ENCODE peak calls at places on chromosomes 12 and 14, in nine cellular contexts. I is mammary epithelial cell, Q is MM.1S, P is left ventricle myocardium inferior, G is cardiac fibroblast, N is HL-60, S is aorta, D is fibroblast of lung, U is adipocyte. L is an unnamed sample.

GRCh38 chr14:36223558-36223957 is 47.0 kb upstream of the PTCSC3 start:
- DNase-seq in I (no peak), Q (no peak), P (no peak), G (no peak), N (no peak), S (no peak), D (no peak), U (no peak), L (no peak)

GRCh38 chr12:119609358-119609757 is 15.8 kb downstream of the TMEM233 start:
- DNase-seq in I (no peak), Q (no peak), P (no peak), G (no peak), N (no peak), S (no peak), D (no peak), U (no peak), L (no peak)

GRCh38 chr14:68549057-68549421 is 243.8 kb downstream of the ZFP36L1 start:
- DNase-seq in I (peak; percentile 82), Q (no peak), P (no peak), G (peak; percentile 95), N (no peak), S (no peak), D (peak; percentile 83), U (peak; percentile 79), L (no peak)

GRCh38 chr14:68518910-68519686 is 273.8 kb downstream of the ZFP36L1 start:
- DNase-seq in I (peak; percentile 59), Q (no peak), P (peak; percentile 41), G (peak; percentile 38), N (no peak), S (no peak), D (peak; percentile 69), U (peak; percentile 37), L (no peak)

GRCh38 chr14:99910337-99911268 is 117.4 kb downstream of the EML1 start:
- DNase-seq in I (peak; percentile 73), Q (no peak), P (no peak), G (peak; percentile 90), N (no peak), S (no peak), D (peak; percentile 74), U (peak; percentile 88), L (no peak)

GRCh38 chr12:2937500-2937899 is 21.7 kb upstream of the TEAD4 start:
- DNase-seq in I (no peak), Q (no peak), P (no peak), G (no peak), N (no peak), S (no peak), D (no peak), U (no peak), L (no peak)

GRCh38 chr14:101256266-101256665 is 305.0 kb upstream of the DIO3 start:
- DNase-seq in I (no peak), Q (no peak), P (no peak), G (no peak), N (no peak), S (no peak), D (no peak), U (no peak), L (no peak)

GRCh38 chr12:52156310-52156709 is 35.5 kb downstream of the KRT80 start:
- DNase-seq in I (peak; percentile 47), Q (no peak), P (no peak), G (peak; percentile 41), N (no peak), S (no peak), D (no peak), U (no peak), L (no peak)

GRCh38 chr12:11653215-11653753 is 3.8 kb downstream of the ETV6 start:
- DNase-seq in I (peak; percentile 23), Q (no peak), P (no peak), G (peak; percentile 21), N (peak; percentile 85), S (no peak), D (peak; percentile 23), U (peak; percentile 17), L (peak; percentile 27)
- H3K4me3 ChIP-seq in I (peak overlapping the region; percentile 99), Q (no peak overlapping the region), P (peak overlapping the region; percentile 86), G (peak overlapping the region; percentile 87), N (peak overlapping the region; percentile 58), S (peak overlapping the region; percentile 100), D (peak overlapping the region; percentile 87), U (peak overlapping the region; percentile 83), L (no peak overlapping the region)

GRCh38 chr12:89882757-89883156 is 174.1 kb upstream of the ATP2B1 start:
- DNase-seq in I (no peak), Q (no peak), P (no peak), G (no peak), N (no peak), S (no peak), D (no peak), U (no peak), L (no peak)

GRCh38 chr12:89884365-89884915 is 175.8 kb upstream of the ATP2B1 start:
- DNase-seq in I (no peak), Q (no peak), P (no peak), G (no peak), N (no peak), S (no peak), D (no peak), U (peak; percentile 62), L (no peak)

GRCh38 chr12:89882051-89882450 is 173.4 kb upstream of the ATP2B1 start:
- DNase-seq in I (no peak), Q (no peak), P (no peak), G (peak; percentile 27), N (peak; percentile 9), S (no peak), D (peak; percentile 36), U (peak; percentile 65), L (no peak)

GRCh38 chr12:89884917-89885316 is 176.3 kb upstream of the ATP2B1 start:
- DNase-seq in I (no peak), Q (no peak), P (no peak), G (no peak), N (no peak), S (no peak), D (no peak), U (no peak), L (no peak)

DNA sequence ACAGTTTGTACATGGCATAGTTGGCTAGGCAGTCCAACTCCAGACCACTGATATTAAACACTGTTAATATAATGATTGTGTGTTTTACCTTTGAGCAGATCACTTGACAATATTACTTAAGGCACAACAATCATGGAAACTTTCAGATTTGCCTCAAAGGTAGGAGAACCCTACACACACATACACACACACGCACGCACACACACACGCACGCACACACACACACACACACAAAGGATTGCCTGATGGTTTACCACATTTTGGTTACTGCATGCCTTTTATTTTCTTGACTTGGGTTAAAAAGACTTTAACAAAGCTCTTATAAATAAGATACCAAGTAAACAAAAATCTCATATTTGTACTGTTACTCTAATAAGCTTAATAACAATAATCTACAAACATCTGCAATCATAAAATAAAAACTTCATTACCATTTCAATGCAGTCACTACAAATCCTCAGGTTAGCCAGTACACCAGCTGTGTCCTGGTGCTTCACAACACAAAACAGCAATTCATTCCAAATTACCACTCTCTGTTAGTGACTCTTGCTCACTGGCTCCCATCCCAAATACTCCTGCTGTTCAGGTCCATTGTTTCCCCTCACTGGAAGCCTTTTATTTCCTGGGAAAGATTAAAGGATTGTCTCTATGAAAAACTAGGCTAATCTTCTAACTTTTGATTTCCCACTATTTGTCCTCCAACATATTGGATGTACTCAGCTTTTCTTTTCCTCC is 175.2 kb upstream of the ATP2B1 start:
- DNase-seq in I (peak; percentile 31), Q (no peak), P (no peak), G (peak; percentile 56), N (no peak), S (no peak), D (no peak), U (no peak), L (no peak)
- H3K4me3 ChIP-seq in I (no peak overlapping the region), Q (no peak overlapping the region), P (no peak overlapping the region), G (no peak overlapping the region), N (no peak overlapping the region), S (no peak overlapping the region), D (no peak overlapping the region), U (no peak overlapping the region), L (no peak overlapping the region)

DNA sequence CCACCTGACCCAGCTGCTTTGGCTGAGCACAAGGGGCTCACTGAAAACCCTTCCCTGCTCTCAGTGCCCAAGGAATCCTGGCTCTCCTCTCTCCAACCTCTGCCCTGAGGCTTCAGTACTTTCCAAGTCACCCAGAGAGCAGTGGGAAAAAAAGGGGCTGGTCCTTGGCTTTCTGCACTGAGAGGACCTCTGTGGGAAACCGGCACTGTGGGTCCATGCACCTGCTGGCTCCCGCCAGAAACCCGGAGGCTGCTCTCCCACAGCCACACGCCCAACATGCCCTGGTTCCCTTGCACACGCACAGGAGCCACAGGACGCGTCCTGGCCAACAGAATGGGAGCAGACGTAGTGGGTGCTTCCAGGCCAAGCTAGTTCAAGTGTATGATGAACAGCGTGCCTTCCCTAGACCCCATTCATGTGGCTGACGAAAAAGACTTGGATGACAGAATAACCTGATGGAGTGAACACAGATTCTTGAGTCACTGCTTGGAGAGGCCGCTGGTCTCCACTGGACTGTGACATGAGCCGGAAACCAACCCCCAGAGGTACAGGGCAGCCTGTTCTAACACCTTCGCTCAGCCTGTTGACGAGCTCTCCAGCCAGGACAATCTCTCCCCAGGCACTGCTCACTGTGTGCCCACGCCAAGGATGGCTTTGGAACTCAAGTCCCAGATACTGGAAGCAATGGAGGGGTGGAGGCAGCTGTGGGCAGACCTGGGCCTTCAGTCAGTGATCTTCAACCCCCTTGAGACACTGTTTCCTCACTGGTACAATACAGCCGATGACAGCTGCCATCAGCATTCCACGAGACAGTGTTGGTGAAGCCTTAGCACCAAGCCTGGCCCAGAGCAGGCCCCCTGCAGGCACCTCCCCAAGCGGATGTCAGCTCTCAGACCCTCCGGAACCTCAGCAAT is 87.7 kb downstream of the ITPK1 start:
- DNase-seq in I (no peak), Q (no peak), P (no peak), G (no peak), N (no peak), S (no peak), D (no peak), U (no peak), L (no peak)
- H3K4me3 ChIP-seq in I (no peak overlapping the region), Q (no peak overlapping the region), P (no peak overlapping the region), G (no peak overlapping the region), N (no peak overlapping the region), S (no peak overlapping the region), D (no peak overlapping the region), U (no peak overlapping the region), L (no peak overlapping the region)

GRCh38 chr12:6851153-6851920 is at the start of gene CDCA3:
- DNase-seq in I (peak; percentile 98), Q (peak; percentile 99), P (peak; percentile 94), G (peak; percentile 99), N (peak; percentile 99), S (peak; percentile 98), D (peak; percentile 99), U (peak; percentile 98), L (peak; percentile 91)

GRCh38 chr12:6849427-6849826 is 1.7 kb downstream of the CDCA3 start:
- DNase-seq in I (no peak), Q (no peak), P (no peak), G (no peak), N (no peak), S (no peak), D (no peak), U (no peak), L (no peak)

GRCh38 chr12:6851921-6852650 is at the start of gene USP5:
- DNase-seq in I (peak; percentile 100), Q (peak; percentile 99), P (peak; percentile 99), G (peak; percentile 100), N (peak; percentile 100), S (peak; percentile 100), D (peak; percentile 100), U (peak; percentile 100), L (peak; percentile 98)

GRCh38 chr12:6850796-6851152 is 312 bp downstream of the CDCA3 start:
- DNase-seq in I (no peak), Q (no peak), P (no peak), G (no peak), N (no peak), S (peak; percentile 68), D (no peak), U (no peak), L (peak; percentile 53)

DNA sequence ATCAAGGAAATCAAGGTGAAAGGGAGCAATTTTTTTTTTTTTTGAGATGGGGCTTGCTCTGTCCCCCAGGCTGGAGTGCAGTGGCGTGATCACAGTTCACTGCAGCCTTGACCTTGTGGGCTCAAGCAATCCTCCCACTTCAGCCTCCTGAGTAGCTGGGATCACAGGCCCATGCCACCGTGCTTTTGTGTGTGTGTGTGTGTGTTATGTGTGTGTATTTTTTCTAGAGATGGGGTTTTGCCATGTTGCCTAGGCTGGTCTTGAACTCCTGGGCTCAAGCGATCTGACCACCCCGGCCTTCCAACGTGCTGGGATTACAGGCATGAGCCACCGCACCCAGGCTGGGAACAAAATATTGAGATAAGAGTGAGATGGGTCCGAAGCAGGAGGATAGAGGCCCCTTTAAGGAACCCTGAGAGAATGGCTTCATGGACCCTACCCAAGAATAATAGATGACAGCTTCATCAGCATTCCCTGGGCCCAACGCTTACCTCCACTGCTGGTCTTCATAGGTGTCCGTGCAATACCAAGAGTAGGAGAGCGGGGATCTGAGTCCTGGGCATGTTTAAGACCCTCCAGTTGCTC is 1.0 kb downstream of the CDCA3 start:
- DNase-seq in I (no peak), Q (no peak), P (no peak), G (no peak), N (no peak), S (no peak), D (no peak), U (no peak), L (no peak)
- H3K4me3 ChIP-seq in I (peak overlapping the region; percentile 78), Q (peak overlapping the region; percentile 87), P (no peak overlapping the region), G (peak overlapping the region; percentile 96), N (peak overlapping the region; percentile 83), S (no peak overlapping the region), D (peak overlapping the region; percentile 93), U (no peak overlapping the region), L (no peak overlapping the region)

L was measured in CD8-positive, alpha-beta T cell.